ENCODE peak calls at places on chromosome 4, in five cellular contexts. R is testis, I is breast epithelium, Z is Peyer's patch, A is uterus. K is an unnamed sample.

GRCh38 chr4:110970642-110971041 is 347.8 kb upstream of the PITX2 start:
- DNase-seq in Z (peak), R (no peak), A (no peak), I (no peak), K (peak)

GRCh38 chr4:32025840-32026459 is 1305.8 kb downstream of the PCDH7 start:
- DNase-seq in A (no peak), Z (peak), R (no peak), I (no peak), K (no peak)

GRCh38 chr4:3485011-3485881 is 22.1 kb downstream of the DOK7 start:
- DNase-seq in R (no peak), A (no peak), I (no peak), Z (peak), K (no peak)

GRCh38 chr4:77418333-77418732 is 187.3 kb upstream of the CXCL13 start:
- DNase-seq in R (peak), I (no peak), Z (peak), A (no peak), K (no peak)

GRCh38 chr4:60718874-60719273 is 481.3 kb upstream of the ADGRL3 start:
- DNase-seq in I (no peak), A (no peak), R (no peak), Z (no peak), K (no peak)

GRCh38 chr4:144787365-144788263 is 141.7 kb downstream of the HHIP start:
- DNase-seq in I (no peak), Z (no peak), A (no peak), R (no peak), K (peak)

GRCh38 chr4:42646999-42647541 is 9.8 kb downstream of the ATP8A1 start:
- DNase-seq in A (no peak), Z (no peak), R (no peak), I (no peak), K (no peak)

GRCh38 chr4:99062120-99062519 is 26.5 kb downstream of the ADH5 start:
- DNase-seq in Z (no peak), I (no peak), R (no peak), A (no peak), K (no peak)

GRCh38 chr4:34814266-34814665 is 1430.0 kb downstream of the ARAP2 start:
- DNase-seq in Z (no peak), I (no peak), A (no peak), R (no peak), K (no peak)

GRCh38 chr4:173883821-173884220 is 353.8 kb upstream of the HAND2 start:
- DNase-seq in I (no peak), R (no peak), Z (no peak), A (no peak), K (no peak)

GRCh38 chr4:156169011-156169410 is 215.3 kb upstream of the CTSO start:
- DNase-seq in R (peak), A (peak), Z (no peak), I (no peak), K (peak)

GRCh38 chr4:139872274-139872673 is 206.7 kb downstream of the MGST2 start:
- DNase-seq in R (no peak), I (no peak), A (no peak), Z (no peak), K (no peak)

GRCh38 chr4:48410812-48411211 is 69.5 kb downstream of the SLAIN2 start:
- DNase-seq in I (no peak), Z (no peak), A (no peak), R (no peak), K (no peak)

GRCh38 chr4:2834001-2834921 is 9.4 kb upstream of the ADD1 start:
- DNase-seq in I (no peak), R (no peak), A (no peak), Z (peak), K (no peak)

GRCh38 chr4:5752803-5753184 is 41.8 kb downstream of the EVC start:
- DNase-seq in A (no peak), I (no peak), Z (no peak), R (no peak), K (no peak)

GRCh38 chr4:38605794-38606586 is 58.0 kb upstream of the KLF3 start:
- DNase-seq in I (no peak), A (no peak), Z (no peak), R (no peak), K (peak)

GRCh38 chr4:113646456-113646809 is 115.1 kb downstream of the CAMK2D start:
- DNase-seq in A (no peak), R (no peak), Z (no peak), I (no peak), K (no peak)

GRCh38 chr4:85682391-85682790 is 207.4 kb downstream of the ARHGAP24 start:
- DNase-seq in I (no peak), R (no peak), Z (no peak), A (no peak), K (no peak)

GRCh38 chr4:124322234-124322831 is 390.2 kb downstream of the ANKRD50 start:
- DNase-seq in R (no peak), A (no peak), Z (no peak), I (no peak), K (peak)

GRCh38 chr4:157509286-157509685 is 288.8 kb downstream of the GRIA2 start:
- DNase-seq in Z (no peak), A (no peak), R (no peak), I (no peak), K (no peak)

DNA sequence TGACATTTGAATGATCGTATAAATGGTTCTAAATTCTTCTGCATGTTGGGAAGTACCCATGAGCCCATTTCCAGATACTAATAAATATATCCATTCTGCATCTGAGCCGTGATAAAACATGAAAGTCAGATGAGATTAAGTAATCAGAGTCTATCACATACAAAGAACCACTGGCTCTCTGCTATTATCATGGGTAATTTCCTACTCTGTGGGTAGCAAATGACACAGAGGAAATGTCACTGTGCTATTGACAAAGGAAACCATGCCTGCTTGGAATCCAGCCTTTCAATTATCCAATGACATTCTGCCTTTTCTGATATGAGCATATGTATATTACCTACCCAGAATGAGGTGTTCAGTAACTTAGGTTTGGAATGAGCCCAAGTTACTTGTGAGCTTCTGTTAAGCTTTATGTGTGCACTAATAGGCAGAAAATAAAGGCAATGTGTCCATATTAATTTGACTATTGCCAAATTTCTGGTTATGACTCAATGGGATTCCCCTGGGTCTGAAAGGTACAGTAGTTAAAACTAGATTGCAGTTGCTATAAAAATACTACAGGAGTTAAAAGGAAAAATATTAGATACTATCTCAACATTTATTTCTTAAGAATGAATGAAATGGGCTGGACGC is 238.7 kb upstream of the KCNIP4 start:
- DNase-seq in I (no peak), Z (no peak), A (no peak), R (no peak), K (no peak)
- TF ChIP-seq POLR2A in I (no peak), Z (no peak), A (no peak), R (no peak), K (no peak)

DNA sequence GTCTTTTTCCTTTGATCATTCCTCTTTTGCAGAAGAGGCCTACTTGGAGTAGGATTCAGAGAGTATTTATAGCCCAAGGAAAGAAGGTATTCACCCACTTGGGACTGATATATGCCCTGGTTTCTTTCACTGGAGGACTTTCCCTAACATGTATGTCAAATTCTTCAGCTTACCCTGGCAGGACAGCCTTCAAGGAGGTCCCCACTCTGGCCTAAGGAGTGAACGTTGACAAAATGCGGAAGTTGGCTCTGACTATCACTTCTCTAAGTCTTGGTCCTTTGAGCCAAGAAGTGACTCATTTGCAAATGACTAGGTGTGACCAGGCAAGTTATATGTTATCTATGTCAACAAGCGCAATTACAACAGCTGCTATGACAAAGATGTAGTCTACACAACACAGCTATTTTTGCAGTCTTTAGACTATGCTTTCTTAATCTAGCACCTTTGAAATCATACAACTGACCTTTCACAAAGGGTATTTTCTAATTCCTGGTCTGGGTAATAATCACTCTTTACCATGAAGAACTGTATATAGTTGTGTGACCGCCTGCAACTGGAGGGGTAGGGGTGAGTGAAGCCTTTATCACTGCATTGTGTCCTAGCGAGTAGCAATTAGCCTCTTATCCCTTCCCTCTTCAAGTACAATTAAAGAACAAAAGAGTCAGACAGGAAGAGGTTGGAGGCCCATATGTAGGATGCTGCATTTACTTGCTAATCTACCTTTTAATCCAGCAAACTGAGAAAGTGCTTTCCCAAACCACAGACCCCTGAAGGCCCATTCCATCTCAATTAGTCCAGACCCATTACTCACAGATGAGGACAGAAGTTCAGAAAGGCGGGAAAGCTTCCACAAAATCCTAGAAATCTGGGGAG is 50.1 kb downstream of the RASGEF1B start:
- DNase-seq in A (no peak), Z (peak), I (no peak), R (no peak), K (peak)
- TF ChIP-seq POLR2A in A (no peak), Z (no peak), I (no peak), R (no peak), K (peak)

GRCh38 chr4:107876096-107876495 is 51.4 kb downstream of the SGMS2 start:
- DNase-seq in R (no peak), I (no peak), Z (no peak), A (no peak), K (no peak)

GRCh38 chr4:107870236-107870635 is 45.5 kb downstream of the SGMS2 start:
- DNase-seq in I (no peak), R (no peak), Z (no peak), A (no peak), K (no peak)

GRCh38 chr4:107866726-107867125 is 42.0 kb downstream of the SGMS2 start:
- DNase-seq in R (no peak), A (no peak), I (no peak), Z (no peak), K (no peak)

GRCh38 chr4:107870916-107871786 is 46.4 kb downstream of the SGMS2 start:
- DNase-seq in I (no peak), A (no peak), Z (no peak), R (no peak), K (no peak)
- TF ChIP-seq POLR2A in I (no peak), A (no peak), Z (no peak), R (no peak), K (no peak)

GRCh38 chr4:145937021-145937861 is 1.4 kb downstream of the ZNF827 start:
- DNase-seq in Z (peak), A (peak), I (peak), R (peak), K (peak)
- TF ChIP-seq POLR2A in Z (peak), A (peak), I (no peak), R (no peak), K (no peak)